ENCODE peak calls at places on chromosomes 2 and 18, in seven cellular contexts. Y is aorta, U is astrocyte of the spinal cord, Z is neural progenitor cell, P is fibroblast of lung, I is body of pancreas, C is A549. X is an unnamed sample.

GRCh38 chr18:47754311-47755101 is 176.0 kb downstream of the SMAD2 start:
- DNase-seq in Y (no peak), U (no peak), Z (peak; percentile 83), P (no peak), I (peak; percentile 37), C (peak; percentile 39), X (no peak)

GRCh38 chr2:118124293-118124891 is 36.1 kb downstream of the INSIG2 start:
- DNase-seq in Y (peak; percentile 53), U (no peak), Z (no peak), P (no peak), I (no peak), C (peak; percentile 9), X (no peak)

GRCh38 chr2:131039908-131040660 is 53.2 kb downstream of the FAM168B start:
- DNase-seq in Y (no peak), U (no peak), Z (no peak), P (no peak), I (no peak), C (no peak), X (no peak)

GRCh38 chr2:168529900-168530561 is 74.0 kb downstream of the CERS6 start:
- DNase-seq in Y (no peak), U (no peak), Z (peak; percentile 24), P (no peak), I (no peak), C (no peak), X (no peak)

GRCh38 chr2:8544786-8545631 is 136.8 kb upstream of the ID2 start:
- DNase-seq in Y (peak; percentile 88), U (peak; percentile 83), Z (peak; percentile 56), P (peak; percentile 81), I (no peak), C (peak; percentile 35), X (peak; percentile 60)

GRCh38 chr2:242056785-242057184 is 187.3 kb downstream of the RTP5 start:
- DNase-seq in Y (peak; percentile 11), U (no peak), Z (no peak), P (no peak), I (no peak), C (no peak), X (no peak)

GRCh38 chr2:205283721-205284270 is 398.5 kb upstream of the NRP2 start:
- DNase-seq in Y (no peak), U (no peak), Z (no peak), P (no peak), I (no peak), C (no peak), X (no peak)

GRCh38 chr2:200306969-200307811 is 697 bp downstream of the SPATS2L start:
- DNase-seq in Y (peak; percentile 62), U (peak; percentile 37), Z (peak; percentile 80), P (peak; percentile 30), I (peak; percentile 52), C (peak; percentile 42), X (no peak)

GRCh38 chr2:168635065-168635577 is 167.3 kb upstream of the NOSTRIN start:
- DNase-seq in Y (peak; percentile 56), U (peak; percentile 59), Z (peak; percentile 57), P (peak; percentile 79), I (peak; percentile 13), C (no peak), X (no peak)

GRCh38 chr2:20451346-20451745 is 4.5 kb downstream of the RHOB start:
- DNase-seq in Y (no peak), U (peak; percentile 54), Z (no peak), P (no peak), I (peak; percentile 10), C (no peak), X (no peak)

GRCh38 chr2:73970850-73971471 is 13.7 kb upstream of the TET3 start:
- DNase-seq in Y (peak; percentile 83), U (no peak), Z (no peak), P (peak; percentile 36), I (peak; percentile 88), C (no peak), X (no peak)

GRCh38 chr2:207162319-207162718 is 3.4 kb downstream of the KLF7 start:
- DNase-seq in Y (no peak), U (peak; percentile 39), Z (no peak), P (peak; percentile 40), I (no peak), C (no peak), X (no peak)

GRCh38 chr2:23445450-23445868 is 60.5 kb downstream of the KLHL29 start:
- DNase-seq in Y (no peak), U (peak; percentile 29), Z (no peak), P (peak; percentile 68), I (no peak), C (no peak), X (peak; percentile 71)

GRCh38 chr2:54641988-54642387 is 81.5 kb upstream of the EML6 start:
- DNase-seq in Y (no peak), U (no peak), Z (no peak), P (no peak), I (no peak), C (no peak), X (no peak)

GRCh38 chr2:207283356-207283755 is 117.6 kb upstream of the KLF7 start:
- DNase-seq in Y (peak; percentile 77), U (no peak), Z (peak; percentile 13), P (no peak), I (no peak), C (no peak), X (no peak)

GRCh38 chr2:239874636-239875356 is 150.3 kb downstream of the NDUFA10 start:
- DNase-seq in Y (no peak), U (no peak), Z (no peak), P (no peak), I (no peak), C (no peak), X (no peak)

GRCh38 chr2:235901243-235901642 is 266.9 kb downstream of the GBX2 start:
- DNase-seq in Y (no peak), U (no peak), Z (no peak), P (no peak), I (no peak), C (no peak), X (no peak)

GRCh38 chr18:11826836-11827235 is 24.4 kb upstream of the CHMP1B start:
- DNase-seq in Y (no peak), U (no peak), Z (no peak), P (no peak), I (no peak), C (peak; percentile 10), X (no peak)

GRCh38 chr18:71304856-71305255 is 1016.0 kb downstream of the SOCS6 start:
- DNase-seq in Y (no peak), U (no peak), Z (peak; percentile 14), P (no peak), I (no peak), C (no peak), X (no peak)

GRCh38 chr2:121076885-121077549 is 208.0 kb downstream of the TFCP2L1 start:
- DNase-seq in Y (peak; percentile 62), U (peak; percentile 23), Z (peak; percentile 88), P (peak; percentile 23), I (peak; percentile 77), C (peak; percentile 75), X (no peak)

GRCh38 chr2:121075006-121075545 is 209.9 kb downstream of the TFCP2L1 start:
- DNase-seq in Y (no peak), U (peak; percentile 95), Z (peak; percentile 70), P (peak; percentile 89), I (no peak), C (peak; percentile 92), X (peak; percentile 88)

GRCh38 chr2:121075641-121076500 is 209.1 kb downstream of the TFCP2L1 start:
- DNase-seq in Y (no peak), U (no peak), Z (peak; percentile 41), P (no peak), I (no peak), C (peak; percentile 37), X (no peak)

GRCh38 chr2:121074322-121074932 is 210.6 kb downstream of the TFCP2L1 start:
- DNase-seq in Y (no peak), U (no peak), Z (no peak), P (no peak), I (no peak), C (peak; percentile 20), X (no peak)

GRCh38 chr2:121076501-121076820 is 208.5 kb downstream of the TFCP2L1 start:
- DNase-seq in Y (no peak), U (no peak), Z (no peak), P (no peak), I (no peak), C (no peak), X (no peak)
- H3K4me3 ChIP-seq in Y (no peak overlapping the region), U (no peak overlapping the region), Z (peak overlapping the region; percentile 37), P (no peak overlapping the region), I (no peak overlapping the region), C (no peak overlapping the region), X (no peak overlapping the region)

GRCh38 chr2:1654696-1655374 is 89.5 kb downstream of the PXDN start:
- DNase-seq in Y (no peak), U (peak; percentile 32), Z (no peak), P (no peak), I (peak; percentile 6), C (no peak), X (no peak)

GRCh38 chr2:1655461-1655860 is 88.9 kb downstream of the PXDN start:
- DNase-seq in Y (no peak), U (no peak), Z (no peak), P (no peak), I (no peak), C (no peak), X (no peak)

GRCh38 chr2:1651131-1652066 is 92.9 kb downstream of the PXDN start:
- DNase-seq in Y (peak; percentile 34), U (no peak), Z (no peak), P (peak; percentile 44), I (no peak), C (no peak), X (no peak)

GRCh38 chr2:1653956-1654695 is 90.2 kb downstream of the PXDN start:
- DNase-seq in Y (no peak), U (peak; percentile 89), Z (no peak), P (peak; percentile 86), I (no peak), C (no peak), X (peak; percentile 56)

GRCh38 chr2:1653137-1653789 is 91.1 kb downstream of the PXDN start:
- DNase-seq in Y (peak; percentile 91), U (peak; percentile 97), Z (no peak), P (peak; percentile 97), I (peak; percentile 29), C (no peak), X (peak; percentile 97)
- H3K4me3 ChIP-seq in Y (no peak overlapping the region), U (no peak overlapping the region), Z (no peak overlapping the region), P (no peak overlapping the region), I (no peak overlapping the region), C (no peak overlapping the region), X (no peak overlapping the region)

GRCh38 chr2:149738771-149739170 is 151.2 kb upstream of the MMADHC start:
- DNase-seq in Y (no peak), U (peak; percentile 51), Z (no peak), P (peak; percentile 56), I (no peak), C (no peak), X (no peak)
- H3K4me3 ChIP-seq in Y (no peak overlapping the region), U (no peak overlapping the region), Z (no peak overlapping the region), P (no peak overlapping the region), I (no peak overlapping the region), C (no peak overlapping the region), X (no peak overlapping the region)

GRCh38 chr2:231672617-231673347 is 35.5 kb upstream of the PTMA start:
- DNase-seq in Y (no peak), U (peak; percentile 44), Z (peak; percentile 73), P (peak; percentile 60), I (no peak), C (peak; percentile 89), X (no peak)
- H3K4me3 ChIP-seq in Y (no peak overlapping the region), U (no peak overlapping the region), Z (peak overlapping the region; percentile 9), P (no peak overlapping the region), I (no peak overlapping the region), C (peak overlapping the region; percentile 42), X (no peak overlapping the region)

DNA sequence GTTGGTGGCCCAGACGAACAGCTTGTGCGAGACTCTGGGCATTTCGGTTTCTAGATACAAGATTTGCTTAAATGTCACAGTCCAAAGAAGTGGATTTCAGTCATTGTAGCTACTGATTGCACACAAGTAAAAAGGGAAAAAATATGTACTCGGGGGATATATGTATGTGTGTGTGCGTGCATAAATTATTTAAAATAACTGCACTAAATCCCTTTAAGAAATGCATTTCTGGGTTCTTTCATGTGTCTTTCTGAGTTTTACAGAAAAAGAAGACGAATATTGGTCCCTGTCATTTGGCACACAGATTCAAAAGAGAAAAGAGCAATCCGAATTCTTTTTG is 2.1 kb upstream of the EPHA4 start:
- DNase-seq in Y (no peak), U (no peak), Z (no peak), P (no peak), I (no peak), C (no peak), X (no peak)
- H3K4me3 ChIP-seq in Y (peak overlapping the region; percentile 42), U (peak overlapping the region; percentile 66), Z (peak overlapping the region; percentile 97), P (peak overlapping the region; percentile 90), I (no peak overlapping the region), C (peak overlapping the region; percentile 48), X (peak overlapping the region; percentile 85)